ENCODE peak calls at places on chromosome 19, in eight cellular contexts. One of them, this sample, is unnamed.

GRCh38 chr19:5294403-5295160 is 46.0 kb downstream of the PTPRS start:
- DNase-seq in hepatocyte: no peak
- DNase-seq in neural progenitor cell: peak; percentile 43
- DNase-seq in HCT116: no peak
- DNase-seq in GM23338: no peak
- DNase-seq in PC-3: no peak
- DNase-seq in MM.1S: no peak
- DNase-seq in SK-N-SH: no peak
- DNase-seq in this sample: no peak

GRCh38 chr19:41612483-41612882 is 14.4 kb downstream of the CEACAM4 start:
- DNase-seq in hepatocyte: no peak
- DNase-seq in neural progenitor cell: no peak
- DNase-seq in HCT116: no peak
- DNase-seq in GM23338: no peak
- DNase-seq in PC-3: no peak
- DNase-seq in MM.1S: no peak
- DNase-seq in SK-N-SH: no peak
- DNase-seq in this sample: no peak

GRCh38 chr19:45657520-45658163 is 10.4 kb upstream of the GIPR start:
- DNase-seq in hepatocyte: peak; percentile 78
- DNase-seq in neural progenitor cell: no peak
- DNase-seq in HCT116: no peak
- DNase-seq in GM23338: no peak
- DNase-seq in PC-3: no peak
- DNase-seq in MM.1S: no peak
- DNase-seq in SK-N-SH: peak; percentile 46
- DNase-seq in this sample: no peak

GRCh38 chr19:48772503-48772953 is 17.2 kb downstream of the FGF21 start:
- DNase-seq in hepatocyte: no peak
- DNase-seq in neural progenitor cell: no peak
- DNase-seq in HCT116: no peak
- DNase-seq in GM23338: no peak
- DNase-seq in PC-3: no peak
- DNase-seq in MM.1S: no peak
- DNase-seq in SK-N-SH: no peak
- DNase-seq in this sample: no peak

GRCh38 chr19:47790398-47790814 is 11.9 kb downstream of the SELENOW start:
- DNase-seq in hepatocyte: peak; percentile 91
- DNase-seq in neural progenitor cell: peak; percentile 96
- DNase-seq in HCT116: peak; percentile 88
- DNase-seq in GM23338: peak; percentile 98
- DNase-seq in PC-3: peak; percentile 69
- DNase-seq in MM.1S: peak; percentile 34
- DNase-seq in SK-N-SH: peak; percentile 84
- DNase-seq in this sample: peak; percentile 78

GRCh38 chr19:28168557-28168956 is 1044.4 kb downstream of the UQCRFS1 start:
- DNase-seq in hepatocyte: no peak
- DNase-seq in neural progenitor cell: peak; percentile 63
- DNase-seq in HCT116: no peak
- DNase-seq in GM23338: peak; percentile 79
- DNase-seq in PC-3: no peak
- DNase-seq in MM.1S: no peak
- DNase-seq in SK-N-SH: no peak
- DNase-seq in this sample: no peak

GRCh38 chr19:45591004-45591637 is 6.5 kb upstream of the OPA3 start:
- DNase-seq in hepatocyte: peak; percentile 63
- DNase-seq in neural progenitor cell: peak; percentile 78
- DNase-seq in HCT116: no peak
- DNase-seq in GM23338: peak; percentile 88
- DNase-seq in PC-3: no peak
- DNase-seq in MM.1S: peak; percentile 61
- DNase-seq in SK-N-SH: peak; percentile 79
- DNase-seq in this sample: peak; percentile 57

GRCh38 chr19:34482380-34483250 is 1.1 kb downstream of the WTIP start:
- DNase-seq in hepatocyte: peak; percentile 60
- DNase-seq in neural progenitor cell: peak; percentile 73
- DNase-seq in HCT116: no peak
- DNase-seq in GM23338: peak; percentile 65
- DNase-seq in PC-3: no peak
- DNase-seq in MM.1S: no peak
- DNase-seq in SK-N-SH: peak; percentile 70
- DNase-seq in this sample: no peak

GRCh38 chr19:46610413-46610775 is 9.3 kb downstream of the CALM3 start:
- DNase-seq in hepatocyte: no peak
- DNase-seq in neural progenitor cell: no peak
- DNase-seq in HCT116: no peak
- DNase-seq in GM23338: no peak
- DNase-seq in PC-3: no peak
- DNase-seq in MM.1S: no peak
- DNase-seq in SK-N-SH: peak; percentile 5
- DNase-seq in this sample: no peak

GRCh38 chr19:28831464-28831863 is 381.5 kb downstream of the UQCRFS1 start:
- DNase-seq in hepatocyte: no peak
- DNase-seq in neural progenitor cell: peak; percentile 13
- DNase-seq in HCT116: no peak
- DNase-seq in GM23338: peak; percentile 62
- DNase-seq in PC-3: no peak
- DNase-seq in MM.1S: no peak
- DNase-seq in SK-N-SH: no peak
- DNase-seq in this sample: no peak

GRCh38 chr19:43623889-43624670 is 4.7 kb upstream of the ZNF428 start:
- DNase-seq in hepatocyte: no peak
- DNase-seq in neural progenitor cell: peak; percentile 26
- DNase-seq in HCT116: peak; percentile 29
- DNase-seq in GM23338: peak; percentile 94
- DNase-seq in PC-3: no peak
- DNase-seq in MM.1S: no peak
- DNase-seq in SK-N-SH: peak; percentile 75
- DNase-seq in this sample: no peak

GRCh38 chr19:14494910-14495677 is 833 bp downstream of the GIPC1 start:
- DNase-seq in hepatocyte: no peak
- DNase-seq in neural progenitor cell: no peak
- DNase-seq in HCT116: no peak
- DNase-seq in GM23338: no peak
- DNase-seq in PC-3: peak; percentile 79
- DNase-seq in MM.1S: no peak
- DNase-seq in SK-N-SH: peak; percentile 37
- DNase-seq in this sample: peak; percentile 17
- H3K27ac ChIP-seq in hepatocyte: peak overlapping the region; percentile 85
- H3K27ac ChIP-seq in neural progenitor cell: no peak overlapping the region
- H3K27ac ChIP-seq in HCT116: peak overlapping the region; percentile 58
- H3K27ac ChIP-seq in GM23338: peak overlapping the region; percentile 39
- H3K27ac ChIP-seq in PC-3: peak overlapping the region; percentile 81
- H3K27ac ChIP-seq in MM.1S: no peak overlapping the region
- H3K27ac ChIP-seq in SK-N-SH: peak overlapping the region; percentile 56
- H3K27ac ChIP-seq in this sample: no peak overlapping the region

DNA sequence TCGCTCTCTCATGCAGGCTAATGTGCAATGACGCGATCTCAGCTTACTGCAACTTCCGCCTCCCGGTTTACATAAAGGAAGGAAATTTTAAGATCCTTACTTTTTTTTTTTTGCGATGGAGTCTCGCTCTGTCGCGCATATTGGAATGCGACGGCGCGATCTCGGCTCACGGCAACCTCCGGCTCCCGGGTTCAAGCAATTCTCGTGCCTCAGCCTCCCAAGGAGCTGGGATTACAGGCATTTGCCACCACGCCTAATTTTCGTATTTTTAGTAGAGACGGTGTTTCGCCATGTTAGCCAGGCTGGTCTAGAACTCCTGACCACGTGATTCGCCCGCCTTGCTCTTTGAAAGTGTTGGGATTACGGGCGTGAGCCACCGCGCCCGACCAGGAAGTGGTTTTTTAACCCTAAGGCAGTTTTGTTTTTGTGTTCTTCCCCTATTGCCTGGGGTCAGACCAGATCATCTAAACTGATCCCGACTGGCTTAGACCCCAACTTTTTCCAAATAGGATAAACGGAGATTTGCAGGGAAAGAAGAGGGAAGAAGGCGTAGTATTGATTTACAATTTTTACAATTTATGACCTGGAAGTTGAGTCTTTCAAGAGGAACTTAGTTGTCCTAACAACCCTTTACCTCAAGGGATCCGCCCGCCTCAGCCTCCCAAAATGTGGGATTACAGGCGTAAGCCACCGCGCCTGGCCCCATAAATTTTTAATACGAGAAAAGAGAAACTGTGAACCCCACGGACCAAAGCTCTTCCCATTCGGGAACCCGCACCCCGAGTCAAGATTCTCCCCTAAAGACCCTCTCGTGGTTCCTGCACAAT is 142.0 kb downstream of the ZNF737 start:
- DNase-seq in hepatocyte: peak; percentile 61
- DNase-seq in neural progenitor cell: peak; percentile 37
- DNase-seq in HCT116: no peak
- DNase-seq in GM23338: peak; percentile 73
- DNase-seq in PC-3: peak; percentile 2
- DNase-seq in MM.1S: no peak
- DNase-seq in SK-N-SH: peak; percentile 15
- DNase-seq in this sample: peak; percentile 38
- TF ChIP-seq EZH2phosphoT487 in hepatocyte: no peak
- TF ChIP-seq EZH2phosphoT487 in neural progenitor cell: no peak
- TF ChIP-seq EZH2phosphoT487 in HCT116: no peak
- TF ChIP-seq EZH2phosphoT487 in GM23338: no peak
- TF ChIP-seq EZH2phosphoT487 in PC-3: no peak
- TF ChIP-seq EZH2phosphoT487 in MM.1S: no peak
- TF ChIP-seq EZH2phosphoT487 in SK-N-SH: no peak
- TF ChIP-seq EZH2phosphoT487 in this sample: no peak

GRCh38 chr19:35563207-35563829 is at the start of gene ATP4A:
- DNase-seq in hepatocyte: no peak
- DNase-seq in neural progenitor cell: no peak
- DNase-seq in HCT116: no peak
- DNase-seq in GM23338: no peak
- DNase-seq in PC-3: no peak
- DNase-seq in MM.1S: no peak
- DNase-seq in SK-N-SH: no peak
- DNase-seq in this sample: no peak

GRCh38 chr19:35562336-35562735 is 1.1 kb downstream of the ATP4A start:
- DNase-seq in hepatocyte: no peak
- DNase-seq in neural progenitor cell: no peak
- DNase-seq in HCT116: no peak
- DNase-seq in GM23338: no peak
- DNase-seq in PC-3: no peak
- DNase-seq in MM.1S: no peak
- DNase-seq in SK-N-SH: no peak
- DNase-seq in this sample: no peak

GRCh38 chr19:35562776-35563175 is 682 bp downstream of the ATP4A start:
- DNase-seq in hepatocyte: no peak
- DNase-seq in neural progenitor cell: no peak
- DNase-seq in HCT116: no peak
- DNase-seq in GM23338: peak; percentile 23
- DNase-seq in PC-3: no peak
- DNase-seq in MM.1S: no peak
- DNase-seq in SK-N-SH: no peak
- DNase-seq in this sample: no peak

GRCh38 chr19:35566738-35567137 is 3.3 kb upstream of the ATP4A start:
- DNase-seq in hepatocyte: no peak
- DNase-seq in neural progenitor cell: no peak
- DNase-seq in HCT116: no peak
- DNase-seq in GM23338: no peak
- DNase-seq in PC-3: no peak
- DNase-seq in MM.1S: no peak
- DNase-seq in SK-N-SH: no peak
- DNase-seq in this sample: no peak

GRCh38 chr19:35565016-35565856 is 1.8 kb upstream of the ATP4A start:
- DNase-seq in hepatocyte: no peak
- DNase-seq in neural progenitor cell: no peak
- DNase-seq in HCT116: no peak
- DNase-seq in GM23338: no peak
- DNase-seq in PC-3: no peak
- DNase-seq in MM.1S: no peak
- DNase-seq in SK-N-SH: no peak
- DNase-seq in this sample: no peak
- TF ChIP-seq CTCF in hepatocyte: no peak
- TF ChIP-seq CTCF in neural progenitor cell: no peak
- TF ChIP-seq CTCF in HCT116: no peak
- TF ChIP-seq CTCF in GM23338: no peak
- TF ChIP-seq CTCF in PC-3: no peak
- TF ChIP-seq CTCF in MM.1S: no peak
- TF ChIP-seq CTCF in SK-N-SH: no peak
- TF ChIP-seq CTCF in this sample: no peak

GRCh38 chr19:19212866-19213265 is 1.1 kb downstream of the NCAN start:
- DNase-seq in hepatocyte: no peak
- DNase-seq in neural progenitor cell: no peak
- DNase-seq in HCT116: no peak
- DNase-seq in GM23338: no peak
- DNase-seq in PC-3: no peak
- DNase-seq in MM.1S: no peak
- DNase-seq in SK-N-SH: no peak
- DNase-seq in this sample: no peak
- H3K27ac ChIP-seq in hepatocyte: no peak overlapping the region
- H3K27ac ChIP-seq in neural progenitor cell: no peak overlapping the region
- H3K27ac ChIP-seq in HCT116: no peak overlapping the region
- H3K27ac ChIP-seq in GM23338: no peak overlapping the region
- H3K27ac ChIP-seq in PC-3: no peak overlapping the region
- H3K27ac ChIP-seq in MM.1S: no peak overlapping the region
- H3K27ac ChIP-seq in SK-N-SH: no peak overlapping the region
- H3K27ac ChIP-seq in this sample: no peak overlapping the region

DNA sequence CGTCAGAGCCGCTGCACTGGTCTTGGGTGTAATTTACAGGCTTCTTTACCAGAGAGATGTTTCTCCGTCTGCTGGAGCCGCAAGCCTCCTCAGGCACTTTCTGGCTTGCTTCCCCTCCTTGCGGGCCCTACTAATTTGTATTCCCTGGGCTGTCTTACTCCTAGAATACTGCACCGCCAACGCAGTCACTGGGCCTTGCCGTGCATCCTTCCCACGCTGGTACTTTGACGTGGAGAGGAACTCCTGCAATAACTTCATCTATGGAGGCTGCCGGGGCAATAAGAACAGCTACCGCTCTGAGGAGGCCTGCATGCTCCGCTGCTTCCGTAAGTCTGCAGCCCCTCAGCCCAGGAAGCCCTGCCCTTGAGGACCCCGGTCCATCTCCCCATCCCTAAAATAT is 14.1 kb upstream of the C19orf33 start:
- DNase-seq in hepatocyte: no peak
- DNase-seq in neural progenitor cell: no peak
- DNase-seq in HCT116: no peak
- DNase-seq in GM23338: no peak
- DNase-seq in PC-3: no peak
- DNase-seq in MM.1S: no peak
- DNase-seq in SK-N-SH: no peak
- DNase-seq in this sample: no peak
- TF ChIP-seq EZH2phosphoT487 in hepatocyte: no peak
- TF ChIP-seq EZH2phosphoT487 in neural progenitor cell: no peak
- TF ChIP-seq EZH2phosphoT487 in HCT116: no peak
- TF ChIP-seq EZH2phosphoT487 in GM23338: no peak
- TF ChIP-seq EZH2phosphoT487 in PC-3: no peak
- TF ChIP-seq EZH2phosphoT487 in MM.1S: no peak
- TF ChIP-seq EZH2phosphoT487 in SK-N-SH: no peak
- TF ChIP-seq EZH2phosphoT487 in this sample: no peak

DNA sequence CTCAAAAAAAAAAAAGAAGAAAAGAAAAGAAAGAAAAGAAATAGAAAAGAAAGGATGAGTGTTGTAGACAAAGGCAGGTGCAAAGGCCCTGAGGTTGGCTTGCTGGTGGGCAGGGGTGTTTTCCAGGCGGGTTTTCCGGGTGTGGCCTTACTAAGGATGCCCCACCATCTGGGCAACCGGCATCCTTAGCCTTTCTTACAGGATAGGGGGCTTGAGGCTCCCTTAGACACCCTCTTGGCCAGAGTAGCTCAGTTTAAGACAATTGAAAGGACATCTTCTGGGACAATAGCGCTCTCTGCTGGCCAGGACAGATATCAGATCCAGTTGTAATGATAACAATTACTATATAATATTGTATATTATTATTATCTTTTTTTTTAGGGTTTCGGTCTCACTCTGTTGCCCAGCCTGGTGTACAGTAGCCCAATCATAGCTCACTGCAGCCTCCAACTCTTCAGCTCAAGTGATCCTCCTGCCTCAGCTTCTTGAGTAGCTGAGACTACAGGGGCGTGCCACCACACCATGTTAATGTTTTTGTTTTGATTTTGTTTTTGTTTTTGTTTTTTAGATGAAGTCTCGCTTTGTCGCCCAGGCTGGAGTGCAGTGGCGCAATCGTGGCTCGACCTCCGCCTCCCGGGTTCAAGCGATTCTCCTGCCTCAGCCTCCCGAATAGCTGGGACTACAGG is 1.4 kb upstream of the QTRT1 start:
- DNase-seq in hepatocyte: peak; percentile 61
- DNase-seq in neural progenitor cell: peak; percentile 70
- DNase-seq in HCT116: peak; percentile 48
- DNase-seq in GM23338: peak; percentile 92
- DNase-seq in PC-3: peak; percentile 85
- DNase-seq in MM.1S: peak; percentile 66
- DNase-seq in SK-N-SH: peak; percentile 55
- DNase-seq in this sample: peak; percentile 85
- TF ChIP-seq CTCF in hepatocyte: peak; percentile 59
- TF ChIP-seq CTCF in neural progenitor cell: peak; percentile 69
- TF ChIP-seq CTCF in HCT116: peak; percentile 54
- TF ChIP-seq CTCF in GM23338: peak; percentile 82
- TF ChIP-seq CTCF in PC-3: peak; percentile 66
- TF ChIP-seq CTCF in MM.1S: peak; percentile 42
- TF ChIP-seq CTCF in SK-N-SH: peak; percentile 63
- TF ChIP-seq CTCF in this sample: peak; percentile 84

This sample was measured in OCI-LY7.